ENCODE peak calls at places on chromosomes 1 and 21, in seven cellular contexts. One of them, this sample, is unnamed.

GRCh38 chr1:183164350-183164749 is 21.7 kb upstream of the LAMC2 start:
- DNase-seq in choroid plexus epithelial cell: peak
- DNase-seq in cardiac fibroblast: peak
- DNase-seq in fibroblast of mammary gland: peak
- DNase-seq in left lung: no peak
- DNase-seq in cardiac muscle cell: no peak
- DNase-seq in heart left ventricle: no peak
- DNase-seq in this sample: peak

GRCh38 chr1:41390573-41390972 is 29.3 kb downstream of the FOXO6 start:
- DNase-seq in fibroblast of mammary gland: no peak
- DNase-seq in choroid plexus epithelial cell: no peak
- DNase-seq in cardiac fibroblast: no peak
- DNase-seq in heart left ventricle: no peak
- DNase-seq in cardiac muscle cell: no peak
- DNase-seq in left lung: no peak
- DNase-seq in this sample: no peak

GRCh38 chr1:67741121-67741520 is 56.1 kb downstream of the GADD45A start:
- DNase-seq in fibroblast of mammary gland: no peak
- DNase-seq in cardiac muscle cell: no peak
- DNase-seq in left lung: no peak
- DNase-seq in choroid plexus epithelial cell: no peak
- DNase-seq in heart left ventricle: no peak
- DNase-seq in cardiac fibroblast: no peak
- DNase-seq in this sample: no peak

GRCh38 chr21:42835211-42835610 is 44.1 kb downstream of the WDR4 start:
- DNase-seq in cardiac fibroblast: no peak
- DNase-seq in left lung: no peak
- DNase-seq in choroid plexus epithelial cell: no peak
- DNase-seq in heart left ventricle: no peak
- DNase-seq in cardiac muscle cell: no peak
- DNase-seq in fibroblast of mammary gland: no peak
- DNase-seq in this sample: no peak

GRCh38 chr1:222820159-222820732 is 5.4 kb downstream of the DISP1 start:
- DNase-seq in left lung: no peak
- DNase-seq in cardiac fibroblast: peak
- DNase-seq in heart left ventricle: no peak
- DNase-seq in cardiac muscle cell: no peak
- DNase-seq in choroid plexus epithelial cell: no peak
- DNase-seq in fibroblast of mammary gland: peak
- DNase-seq in this sample: no peak

GRCh38 chr1:56404066-56404465 is 175.3 kb downstream of the PLPP3 start:
- DNase-seq in fibroblast of mammary gland: no peak
- DNase-seq in cardiac fibroblast: no peak
- DNase-seq in cardiac muscle cell: no peak
- DNase-seq in left lung: no peak
- DNase-seq in heart left ventricle: no peak
- DNase-seq in choroid plexus epithelial cell: no peak
- DNase-seq in this sample: no peak

GRCh38 chr21:33451634-33452071 is 28.1 kb downstream of the TMEM50B start:
- DNase-seq in fibroblast of mammary gland: peak
- DNase-seq in heart left ventricle: no peak
- DNase-seq in cardiac fibroblast: peak
- DNase-seq in choroid plexus epithelial cell: peak
- DNase-seq in cardiac muscle cell: no peak
- DNase-seq in left lung: no peak
- DNase-seq in this sample: no peak

GRCh38 chr1:225896937-225897549 is 8.1 kb upstream of the LEFTY1 start:
- DNase-seq in heart left ventricle: no peak
- DNase-seq in cardiac fibroblast: peak
- DNase-seq in choroid plexus epithelial cell: peak
- DNase-seq in left lung: no peak
- DNase-seq in fibroblast of mammary gland: no peak
- DNase-seq in cardiac muscle cell: no peak
- DNase-seq in this sample: no peak

GRCh38 chr1:148373236-148373935 is 109.7 kb downstream of the PPIAL4G start:
- DNase-seq in left lung: no peak
- DNase-seq in heart left ventricle: no peak
- DNase-seq in fibroblast of mammary gland: no peak
- DNase-seq in choroid plexus epithelial cell: no peak
- DNase-seq in cardiac fibroblast: no peak
- DNase-seq in cardiac muscle cell: no peak
- DNase-seq in this sample: no peak

GRCh38 chr21:38954450-38955059 is 148.8 kb downstream of the ETS2 start:
- DNase-seq in heart left ventricle: no peak
- DNase-seq in fibroblast of mammary gland: no peak
- DNase-seq in cardiac muscle cell: no peak
- DNase-seq in left lung: peak
- DNase-seq in cardiac fibroblast: no peak
- DNase-seq in choroid plexus epithelial cell: no peak
- DNase-seq in this sample: no peak

GRCh38 chr1:172640146-172640545 is 18.8 kb upstream of the FASLG start:
- DNase-seq in fibroblast of mammary gland: peak
- DNase-seq in left lung: no peak
- DNase-seq in heart left ventricle: no peak
- DNase-seq in choroid plexus epithelial cell: peak
- DNase-seq in cardiac muscle cell: no peak
- DNase-seq in cardiac fibroblast: no peak
- DNase-seq in this sample: no peak

GRCh38 chr1:202958544-202959275 is 598 bp upstream of the ADIPOR1 start:
- DNase-seq in choroid plexus epithelial cell: no peak
- DNase-seq in cardiac fibroblast: no peak
- DNase-seq in heart left ventricle: no peak
- DNase-seq in cardiac muscle cell: no peak
- DNase-seq in fibroblast of mammary gland: no peak
- DNase-seq in left lung: no peak
- DNase-seq in this sample: no peak

GRCh38 chr1:159800177-159800935 is 1.8 kb upstream of the FCRL6 start:
- DNase-seq in cardiac fibroblast: no peak
- DNase-seq in fibroblast of mammary gland: peak
- DNase-seq in left lung: no peak
- DNase-seq in heart left ventricle: no peak
- DNase-seq in cardiac muscle cell: no peak
- DNase-seq in choroid plexus epithelial cell: no peak
- DNase-seq in this sample: no peak

GRCh38 chr21:16741228-16741665 is 771.6 kb upstream of the CXADR start:
- DNase-seq in choroid plexus epithelial cell: no peak
- DNase-seq in left lung: no peak
- DNase-seq in cardiac muscle cell: no peak
- DNase-seq in heart left ventricle: no peak
- DNase-seq in fibroblast of mammary gland: peak
- DNase-seq in cardiac fibroblast: no peak
- DNase-seq in this sample: peak

GRCh38 chr1:235843458-235843857 is 23.2 kb downstream of the LYST start:
- DNase-seq in cardiac muscle cell: peak
- DNase-seq in choroid plexus epithelial cell: peak
- DNase-seq in heart left ventricle: no peak
- DNase-seq in fibroblast of mammary gland: peak
- DNase-seq in cardiac fibroblast: peak
- DNase-seq in left lung: no peak
- DNase-seq in this sample: peak

GRCh38 chr1:233331676-233332519 is 4.4 kb downstream of the MAP3K21 start:
- DNase-seq in heart left ventricle: no peak
- DNase-seq in choroid plexus epithelial cell: no peak
- DNase-seq in cardiac muscle cell: no peak
- DNase-seq in fibroblast of mammary gland: no peak
- DNase-seq in cardiac fibroblast: no peak
- DNase-seq in left lung: no peak
- DNase-seq in this sample: no peak

GRCh38 chr1:174872615-174873058 is 127.1 kb upstream of the CACYBP start:
- DNase-seq in choroid plexus epithelial cell: peak
- DNase-seq in heart left ventricle: no peak
- DNase-seq in cardiac fibroblast: peak
- DNase-seq in cardiac muscle cell: no peak
- DNase-seq in left lung: no peak
- DNase-seq in fibroblast of mammary gland: peak
- DNase-seq in this sample: peak

GRCh38 chr1:188386161-188386560 is 1557.4 kb downstream of the PLA2G4A start:
- DNase-seq in cardiac fibroblast: no peak
- DNase-seq in choroid plexus epithelial cell: no peak
- DNase-seq in cardiac muscle cell: peak
- DNase-seq in left lung: no peak
- DNase-seq in heart left ventricle: no peak
- DNase-seq in fibroblast of mammary gland: no peak
- DNase-seq in this sample: peak

GRCh38 chr1:245099401-245099800 is 55.4 kb upstream of the KIF26B start:
- DNase-seq in left lung: no peak
- DNase-seq in cardiac muscle cell: no peak
- DNase-seq in fibroblast of mammary gland: no peak
- DNase-seq in choroid plexus epithelial cell: no peak
- DNase-seq in cardiac fibroblast: no peak
- DNase-seq in heart left ventricle: no peak
- DNase-seq in this sample: no peak

GRCh38 chr1:51926171-51926812 is 47.8 kb upstream of the NRDC start:
- DNase-seq in cardiac muscle cell: no peak
- DNase-seq in heart left ventricle: no peak
- DNase-seq in cardiac fibroblast: peak
- DNase-seq in fibroblast of mammary gland: peak
- DNase-seq in choroid plexus epithelial cell: peak
- DNase-seq in left lung: no peak
- DNase-seq in this sample: peak

GRCh38 chr1:38804062-38804886 is 55.3 kb downstream of the RRAGC start:
- DNase-seq in fibroblast of mammary gland: no peak
- DNase-seq in choroid plexus epithelial cell: no peak
- DNase-seq in left lung: no peak
- DNase-seq in cardiac muscle cell: peak
- DNase-seq in heart left ventricle: no peak
- DNase-seq in cardiac fibroblast: no peak
- DNase-seq in this sample: no peak

GRCh38 chr1:209876091-209876800 is 48.5 kb downstream of the UTP25 start:
- DNase-seq in heart left ventricle: no peak
- DNase-seq in cardiac fibroblast: no peak
- DNase-seq in choroid plexus epithelial cell: peak
- DNase-seq in left lung: no peak
- DNase-seq in fibroblast of mammary gland: no peak
- DNase-seq in cardiac muscle cell: no peak
- DNase-seq in this sample: no peak

GRCh38 chr1:39850606-39851216 is 32.6 kb downstream of the TRIT1 start:
- DNase-seq in cardiac fibroblast: no peak
- DNase-seq in cardiac muscle cell: no peak
- DNase-seq in fibroblast of mammary gland: no peak
- DNase-seq in heart left ventricle: no peak
- DNase-seq in left lung: no peak
- DNase-seq in choroid plexus epithelial cell: no peak
- DNase-seq in this sample: no peak

GRCh38 chr21:20997308-20997632 is 939 bp upstream of the NCAM2 start:
- DNase-seq in left lung: no peak
- DNase-seq in cardiac fibroblast: peak
- DNase-seq in heart left ventricle: no peak
- DNase-seq in choroid plexus epithelial cell: peak
- DNase-seq in fibroblast of mammary gland: no peak
- DNase-seq in cardiac muscle cell: peak
- DNase-seq in this sample: no peak

GRCh38 chr1:9317072-9317471 is 24.4 kb downstream of the SPSB1 start:
- DNase-seq in cardiac muscle cell: no peak
- DNase-seq in left lung: no peak
- DNase-seq in fibroblast of mammary gland: no peak
- DNase-seq in heart left ventricle: no peak
- DNase-seq in choroid plexus epithelial cell: no peak
- DNase-seq in cardiac fibroblast: no peak
- DNase-seq in this sample: no peak
- H3K4me3 ChIP-seq in cardiac muscle cell: no peak
- H3K4me3 ChIP-seq in left lung: no peak
- H3K4me3 ChIP-seq in fibroblast of mammary gland: no peak
- H3K4me3 ChIP-seq in heart left ventricle: no peak
- H3K4me3 ChIP-seq in choroid plexus epithelial cell: no peak
- H3K4me3 ChIP-seq in cardiac fibroblast: no peak
- H3K4me3 ChIP-seq in this sample: no peak

DNA sequence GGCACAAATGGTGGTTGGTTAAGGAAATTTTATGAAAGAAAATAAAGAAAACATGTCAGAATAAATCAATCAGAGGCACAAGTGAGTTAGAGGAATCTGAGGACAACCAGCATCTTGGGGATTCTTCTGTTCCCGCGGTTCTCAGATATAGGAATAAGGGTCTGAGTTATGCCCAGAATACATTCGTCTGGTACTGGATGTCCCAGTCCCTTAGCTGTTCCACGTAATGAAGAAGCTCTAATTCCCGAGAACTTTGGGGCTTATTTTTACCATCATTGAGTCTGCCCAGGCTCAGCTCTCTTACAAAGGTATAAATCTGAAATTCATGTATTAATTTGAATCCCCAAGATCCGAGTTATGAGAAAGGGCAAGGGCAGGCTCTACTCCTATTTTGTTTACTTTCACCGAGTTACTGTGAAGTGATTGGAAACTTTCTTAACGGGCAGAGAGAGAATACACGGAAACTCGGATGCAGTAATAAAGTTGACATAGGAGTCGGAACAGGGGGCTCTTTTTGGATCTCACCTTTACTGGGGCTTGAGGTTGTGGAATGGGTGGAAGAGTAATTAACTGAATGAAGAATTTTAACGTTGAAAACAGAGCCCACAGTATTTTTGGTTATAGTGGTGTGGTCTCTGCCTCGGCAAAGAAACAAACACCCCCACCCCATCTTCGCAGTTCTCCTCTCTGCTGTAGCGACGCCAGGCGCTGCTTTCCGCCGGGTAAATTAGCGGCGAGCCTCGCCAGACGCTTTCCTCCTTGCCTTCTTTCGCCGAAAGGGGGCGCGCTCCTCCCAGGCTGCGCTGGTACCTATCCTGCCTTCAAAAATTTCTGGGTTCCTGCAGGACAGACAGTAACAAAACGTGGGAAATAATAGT is 7.1 kb downstream of the PRRX1 start:
- DNase-seq in choroid plexus epithelial cell: peak
- DNase-seq in cardiac muscle cell: peak
- DNase-seq in left lung: peak
- DNase-seq in fibroblast of mammary gland: peak
- DNase-seq in cardiac fibroblast: peak
- DNase-seq in heart left ventricle: no peak
- DNase-seq in this sample: no peak
- TF ChIP-seq CTCF in choroid plexus epithelial cell: peak
- TF ChIP-seq CTCF in cardiac muscle cell: peak
- TF ChIP-seq CTCF in left lung: peak
- TF ChIP-seq CTCF in fibroblast of mammary gland: peak
- TF ChIP-seq CTCF in cardiac fibroblast: peak
- TF ChIP-seq CTCF in heart left ventricle: peak
- TF ChIP-seq CTCF in this sample: peak

GRCh38 chr1:46114925-46115603 is 17.4 kb downstream of the PIK3R3 start:
- DNase-seq in cardiac muscle cell: no peak
- DNase-seq in left lung: no peak
- DNase-seq in heart left ventricle: no peak
- DNase-seq in choroid plexus epithelial cell: no peak
- DNase-seq in cardiac fibroblast: peak
- DNase-seq in fibroblast of mammary gland: no peak
- DNase-seq in this sample: no peak
- H3K4me3 ChIP-seq in cardiac muscle cell: no peak
- H3K4me3 ChIP-seq in left lung: no peak
- H3K4me3 ChIP-seq in heart left ventricle: no peak
- H3K4me3 ChIP-seq in choroid plexus epithelial cell: no peak
- H3K4me3 ChIP-seq in cardiac fibroblast: no peak
- H3K4me3 ChIP-seq in fibroblast of mammary gland: no peak
- H3K4me3 ChIP-seq in this sample: no peak

DNA sequence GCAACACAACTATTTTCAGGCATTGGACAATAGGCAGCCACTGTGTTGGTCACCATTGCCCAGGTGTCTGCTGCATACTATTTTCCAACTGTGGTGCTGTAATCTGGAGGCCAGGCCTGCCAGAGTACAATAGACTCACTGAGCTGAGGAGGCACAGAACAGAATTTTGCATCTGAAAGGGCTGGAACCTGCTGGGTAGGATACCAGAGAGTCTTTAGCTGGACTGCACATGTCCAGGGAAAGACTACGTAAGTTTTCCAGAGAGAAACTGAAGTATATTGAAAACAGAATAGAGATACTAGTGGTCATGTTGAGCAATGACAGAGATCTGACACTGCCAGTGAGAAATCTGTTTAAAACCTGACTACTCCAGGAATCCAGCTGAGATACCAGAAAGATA is 200.8 kb downstream of the RASAL2 start:
- DNase-seq in heart left ventricle: no peak
- DNase-seq in fibroblast of mammary gland: no peak
- DNase-seq in cardiac muscle cell: no peak
- DNase-seq in choroid plexus epithelial cell: peak
- DNase-seq in cardiac fibroblast: no peak
- DNase-seq in left lung: no peak
- DNase-seq in this sample: no peak
- TF ChIP-seq CTCF in heart left ventricle: no peak
- TF ChIP-seq CTCF in fibroblast of mammary gland: no peak
- TF ChIP-seq CTCF in cardiac muscle cell: no peak
- TF ChIP-seq CTCF in choroid plexus epithelial cell: no peak
- TF ChIP-seq CTCF in cardiac fibroblast: no peak
- TF ChIP-seq CTCF in left lung: no peak
- TF ChIP-seq CTCF in this sample: no peak